ENCODE peak calls at places on chromosomes 12 and 14, in six cellular contexts. T is fibroblast of the aortic adventitia; L is activated T-helper 1 cell treated with anti-CD3 and anti-CD28 coated beads, Interleukin-12 subunit alpha, Interleukin-12 subunit beta, Interleukin-2, Interleukin-4 antibody, amounts not matched to agents 30 ng/mL and 10 ng/mL and 1 ng/mL, durations not matched to agents 14 hours and 24 hours and 36 hours; Q is NCI-H1048; E is right cardiac atrium; H is stimulated activated CD4-positive, alpha-beta T cell treated with anti-CD3 and anti-CD28 coated beads, Interleukin-12 subunit alpha, Interleukin-12 subunit beta, amount 100 ng/mL, for 24 hours. F is an unnamed sample.

GRCh38 chr12:72219937-72220336 is 52.2 kb upstream of the TRHDE start:
- DNase-seq in H (no peak), E (no peak), Q (no peak), L (no peak), T (no peak), F (no peak)

GRCh38 chr12:127174881-127175280 is 1092.1 kb upstream of the TMEM132C start:
- DNase-seq in T (peak), L (no peak), E (no peak), Q (no peak), H (no peak), F (no peak)

GRCh38 chr14:88613552-88614010 is 50.7 kb downstream of the ZC3H14 start:
- DNase-seq in E (no peak), T (peak), Q (no peak), L (no peak), H (no peak), F (no peak)

GRCh38 chr12:115873416-115874082 is 403.9 kb downstream of the MED13L start:
- DNase-seq in E (no peak), T (no peak), L (no peak), Q (no peak), H (no peak), F (no peak)

GRCh38 chr12:9906888-9907287 is 25.3 kb downstream of the CLEC2A start:
- DNase-seq in H (no peak), Q (no peak), L (peak), T (no peak), E (no peak), F (no peak)

GRCh38 chr12:62763827-62764226 is 171.1 kb downstream of the PPM1H start:
- DNase-seq in H (no peak), L (no peak), E (no peak), T (no peak), Q (no peak), F (no peak)

GRCh38 chr14:29039171-29039570 is 272.6 kb downstream of the FOXG1 start:
- DNase-seq in H (no peak), E (no peak), Q (no peak), T (peak), L (no peak), F (no peak)

GRCh38 chr14:104548802-104549535 is 30.6 kb upstream of the C14orf180 start:
- DNase-seq in E (no peak), H (no peak), T (no peak), Q (no peak), L (no peak), F (no peak)

GRCh38 chr14:85444685-85445084 is 85.3 kb upstream of the FLRT2 start:
- DNase-seq in T (peak), H (no peak), Q (no peak), L (no peak), E (no peak), F (no peak)

GRCh38 chr14:73753043-73753886 is 39.1 kb upstream of the PNMA1 start:
- DNase-seq in L (no peak), Q (no peak), E (peak), H (no peak), T (peak), F (no peak)

GRCh38 chr14:92794547-92794941 is 439 bp downstream of the GOLGA5 start:
- DNase-seq in L (no peak), E (no peak), Q (no peak), H (no peak), T (peak), F (no peak)

GRCh38 chr12:108720757-108721514 is 10.4 kb downstream of the CORO1C start:
- DNase-seq in L (no peak), E (no peak), H (no peak), Q (no peak), T (peak), F (peak)

GRCh38 chr12:124036117-124037109 is 63.4 kb downstream of the ZNF664 start:
- DNase-seq in L (no peak), H (peak), E (peak), Q (no peak), T (peak), F (peak)

GRCh38 chr12:54141534-54142475 is 47.0 kb downstream of the SMUG1 start:
- DNase-seq in L (no peak), T (peak), E (no peak), H (no peak), Q (no peak), F (no peak)

GRCh38 chr14:98912655-98913054 is 359.3 kb downstream of the BCL11B start:
- DNase-seq in L (peak), E (no peak), Q (no peak), T (no peak), H (no peak), F (no peak)

GRCh38 chr12:116213014-116213413 is 64.5 kb downstream of the MED13L start:
- DNase-seq in L (no peak), H (no peak), Q (no peak), T (no peak), E (no peak), F (no peak)

GRCh38 chr12:27549801-27550652 is 26.0 kb downstream of the PPFIBP1 start:
- DNase-seq in E (peak), L (no peak), T (peak), H (no peak), Q (no peak), F (peak)

GRCh38 chr12:12008232-12008850 is 62.4 kb upstream of the BCL2L14 start:
- DNase-seq in E (no peak), L (no peak), T (no peak), Q (no peak), H (peak), F (no peak)

GRCh38 chr12:19234171-19234704 is 104.7 kb downstream of the PLEKHA5 start:
- DNase-seq in H (no peak), L (no peak), T (peak), Q (peak), E (no peak), F (no peak)

GRCh38 chr14:101820283-101820798 is 58.8 kb downstream of the PPP2R5C start:
- DNase-seq in E (no peak), T (no peak), H (no peak), L (no peak), Q (no peak), F (no peak)

GRCh38 chr14:71478542-71478941 is 453.7 kb upstream of the RGS6 start:
- DNase-seq in Q (no peak), H (no peak), E (no peak), T (peak), L (no peak), F (peak)

GRCh38 chr12:42296503-42297109 is 29.3 kb downstream of the ZCRB1 start:
- DNase-seq in L (no peak), E (no peak), T (peak), H (no peak), Q (no peak), F (no peak)